ENCODE peak calls at places on chromosomes 3 and 15, in nine cellular contexts. B, Y, O, Z, P, A, M, R and E are unnamed samples.

GRCh38 chr15:38650384-38650783 is 85.8 kb upstream of the RASGRP1 start:
- DNase-seq in R (no peak), Y (no peak), O (no peak), M (no peak), Z (no peak), B (no peak), A (no peak), P (no peak), E (no peak)

GRCh38 chr3:118943597-118943996 is 91.0 kb downstream of the IGSF11 start:
- DNase-seq in Z (no peak), R (no peak), A (no peak), Y (peak), P (no peak), M (no peak), B (no peak), O (no peak), E (no peak)

GRCh38 chr3:131338948-131339640 is 42.5 kb upstream of the NUDT16 start:
- DNase-seq in R (no peak), O (no peak), P (peak), B (no peak), Y (no peak), Z (peak), A (no peak), M (no peak), E (no peak)

GRCh38 chr15:52150878-52151277 is 38.3 kb upstream of the BCL2L10 start:
- DNase-seq in P (no peak), M (no peak), O (no peak), B (no peak), R (no peak), Y (no peak), Z (no peak), A (no peak), E (no peak)

GRCh38 chr15:70715840-70716510 is 47.4 kb downstream of the UACA start:
- DNase-seq in P (peak), O (peak), Z (no peak), R (no peak), A (no peak), Y (no peak), B (no peak), M (no peak), E (no peak)

GRCh38 chr3:101676765-101677435 is at the start of gene ZBTB11:
- DNase-seq in R (peak), B (no peak), O (peak), A (peak), P (peak), M (no peak), Z (peak), Y (no peak), E (peak)

GRCh38 chr15:66578286-66578875 is 12.6 kb upstream of the LCTL start:
- DNase-seq in P (peak), R (no peak), O (peak), B (no peak), Y (no peak), Z (peak), M (no peak), A (no peak), E (no peak)

GRCh38 chr15:84752700-84753099 is 4.3 kb downstream of the ZNF592 start:
- DNase-seq in A (no peak), Y (no peak), P (peak), O (no peak), B (no peak), R (no peak), Z (peak), M (no peak), E (no peak)

GRCh38 chr3:173890091-173890490 is 492.5 kb downstream of the NLGN1 start:
- DNase-seq in M (no peak), A (no peak), B (no peak), Z (no peak), R (no peak), O (no peak), Y (no peak), P (no peak), E (no peak)